ENCODE peak calls at places on chromosome 6, in four cellular contexts. X, C, I and V are unnamed samples.

GRCh38 chr6:144582939-144583613 is 297.9 kb downstream of the UTRN start:
- DNase-seq in I (peak; percentile 19), C (peak; percentile 64), X (no peak), V (no peak)

GRCh38 chr6:168276576-168277273 is 42.9 kb downstream of the DACT2 start:
- DNase-seq in I (no peak), X (no peak), C (no peak), V (no peak)

GRCh38 chr6:37051138-37052026 is 45.9 kb downstream of the FGD2 start:
- DNase-seq in X (peak; percentile 86), C (peak; percentile 95), I (peak; percentile 95), V (peak; percentile 85)

GRCh38 chr6:81791756-81792155 is 39.3 kb upstream of the TENT5A start:
- DNase-seq in X (no peak), I (no peak), C (no peak), V (no peak)

GRCh38 chr6:36946526-36946925 is 8.0 kb upstream of the PI16 start:
- DNase-seq in X (no peak), C (no peak), I (no peak), V (no peak)

GRCh38 chr6:35808688-35809087 is 3.5 kb downstream of the LHFPL5 start:
- DNase-seq in I (peak; percentile 38), C (peak; percentile 49), X (no peak), V (no peak)

GRCh38 chr6:135012764-135013163 is 41.9 kb downstream of the HBS1L start:
- DNase-seq in C (no peak), I (no peak), X (no peak), V (no peak)

GRCh38 chr6:33700391-33701050 is 11.0 kb downstream of the UQCC2 start:
- DNase-seq in I (peak; percentile 60), X (peak; percentile 50), C (peak; percentile 89), V (no peak)

GRCh38 chr6:108658174-108658573 is 97.5 kb downstream of the FOXO3 start:
- DNase-seq in C (no peak), I (no peak), X (no peak), V (no peak)

GRCh38 chr6:71403422-71404134 is 115.0 kb downstream of the OGFRL1 start:
- DNase-seq in X (no peak), I (no peak), C (no peak), V (no peak)